ENCODE peak calls at places on chromosomes 4 and X, in four cellular contexts. Z is GM12878, L is HCT116, R is HepG2. G is an unnamed sample.

GRCh38 chr4:2069986-2070385 is 10.9 kb downstream of the NAT8L start:
- DNase-seq in Z (no peak), L (no peak), R (no peak), G (no peak)

GRCh38 chrX:45756562-45756961 is 555.9 kb upstream of the DIPK2B start:
- DNase-seq in Z (no peak), L (no peak), R (no peak), G (no peak)

GRCh38 chrX:1421433-1422134 is 29.7 kb upstream of the SLC25A6 start:
- DNase-seq in Z (no peak), L (no peak), R (no peak), G (no peak)

GRCh38 chrX:54358424-54359211 is 772 bp upstream of the WNK3 start:
- DNase-seq in Z (no peak), L (no peak), R (no peak), G (peak; percentile 81)

GRCh38 chrX:105221374-105221773 is 880 bp upstream of the TEX13A start:
- DNase-seq in Z (no peak), L (no peak), R (no peak), G (no peak)

GRCh38 chrX:115939070-115939469 is 231.5 kb upstream of the AGTR2 start:
- DNase-seq in Z (peak; percentile 33), L (no peak), R (no peak), G (no peak)

GRCh38 chr4:98754736-98755135 is 96.3 kb upstream of the TSPAN5 start:
- DNase-seq in Z (no peak), L (no peak), R (no peak), G (no peak)

GRCh38 chr4:123351713-123352112 is 44.9 kb upstream of the SPRY1 start:
- DNase-seq in Z (no peak), L (no peak), R (no peak), G (no peak)

GRCh38 chrX:118961866-118962560 is 12.4 kb upstream of the LONRF3 start:
- DNase-seq in Z (no peak), L (no peak), R (no peak), G (no peak)

GRCh38 chrX:73127700-73128241 is 48.5 kb upstream of the PABPC1L2A start:
- DNase-seq in Z (no peak), L (no peak), R (no peak), G (peak; percentile 60)

GRCh38 chr4:113998026-113998425 is 18.6 kb upstream of the ARSJ start:
- DNase-seq in Z (no peak), L (no peak), R (no peak), G (no peak)

GRCh38 chrX:150763810-150764209 is 70.6 kb downstream of the MTMR1 start:
- DNase-seq in Z (no peak), L (no peak), R (no peak), G (no peak)

GRCh38 chrX:87664381-87664780 is 146.8 kb downstream of the KLHL4 start:
- DNase-seq in Z (no peak), L (no peak), R (no peak), G (no peak)

GRCh38 chr4:147782087-147782781 is 50.3 kb downstream of the ARHGAP10 start:
- DNase-seq in Z (no peak), L (peak; percentile 22), R (no peak), G (no peak)

GRCh38 chr4:8694651-8695151 is 102.1 kb downstream of the CPZ start:
- DNase-seq in Z (no peak), L (no peak), R (no peak), G (peak; percentile 43)

GRCh38 chr4:108560624-108561023 is 59.8 kb upstream of the RPL34 start:
- DNase-seq in Z (no peak), L (no peak), R (no peak), G (no peak)

GRCh38 chr4:53595823-53596222 is 4.5 kb upstream of the LNX1 start:
- DNase-seq in Z (no peak), L (no peak), R (no peak), G (no peak)

GRCh38 chrX:138026211-138026610 is 460.3 kb downstream of the ZIC3 start:
- DNase-seq in Z (no peak), L (no peak), R (no peak), G (no peak)

GRCh38 chr4:26039950-26040349 is 125.9 kb downstream of the SMIM20 start:
- DNase-seq in Z (no peak), L (no peak), R (no peak), G (no peak)

GRCh38 chr4:10089346-10089745 is 27.3 kb downstream of the WDR1 start:
- DNase-seq in Z (no peak), L (no peak), R (peak; percentile 7), G (peak; percentile 19)

GRCh38 chrX:154059231-154059630 is 38.3 kb downstream of the MECP2 start:
- DNase-seq in Z (no peak), L (no peak), R (no peak), G (no peak)

GRCh38 chr4:80521438-80521837 is 185.9 kb downstream of the CFAP299 start:
- DNase-seq in Z (no peak), L (no peak), R (no peak), G (no peak)

GRCh38 chr4:144355809-144356757 is 215.6 kb upstream of the GYPA start:
- DNase-seq in Z (peak; percentile 51), L (peak; percentile 67), R (peak; percentile 3), G (no peak)

GRCh38 chr4:566508-567295 is 9.4 kb downstream of the TMEM271 start:
- DNase-seq in Z (no peak), L (no peak), R (no peak), G (no peak)

GRCh38 chrX:42948723-42949122 is 170.8 kb upstream of the PPP1R2C start:
- DNase-seq in Z (no peak), L (no peak), R (no peak), G (no peak)

GRCh38 chr4:70637239-70637920 is 8.8 kb downstream of the ENAM start:
- DNase-seq in Z (no peak), L (no peak), R (no peak), G (no peak)

GRCh38 chrX:30147996-30148643 is 67.2 kb upstream of the MAGEB2 start:
- DNase-seq in Z (no peak), L (no peak), R (no peak), G (no peak)
- TF ChIP-seq SIN3A in Z (no peak), L (no peak), R (no peak), G (no peak)

GRCh38 chrX:39766085-39766726 is 331.6 kb downstream of the BCOR start:
- DNase-seq in Z (no peak), L (no peak), R (no peak), G (no peak)

GRCh38 chrX:39762266-39762841 is 335.4 kb downstream of the BCOR start:
- DNase-seq in Z (no peak), L (no peak), R (no peak), G (no peak)

GRCh38 chrX:39767446-39767845 is 330.3 kb downstream of the BCOR start:
- DNase-seq in Z (no peak), L (no peak), R (no peak), G (no peak)

GRCh38 chrX:39766882-39767281 is 330.9 kb downstream of the BCOR start:
- DNase-seq in Z (no peak), L (no peak), R (no peak), G (no peak)

DNA sequence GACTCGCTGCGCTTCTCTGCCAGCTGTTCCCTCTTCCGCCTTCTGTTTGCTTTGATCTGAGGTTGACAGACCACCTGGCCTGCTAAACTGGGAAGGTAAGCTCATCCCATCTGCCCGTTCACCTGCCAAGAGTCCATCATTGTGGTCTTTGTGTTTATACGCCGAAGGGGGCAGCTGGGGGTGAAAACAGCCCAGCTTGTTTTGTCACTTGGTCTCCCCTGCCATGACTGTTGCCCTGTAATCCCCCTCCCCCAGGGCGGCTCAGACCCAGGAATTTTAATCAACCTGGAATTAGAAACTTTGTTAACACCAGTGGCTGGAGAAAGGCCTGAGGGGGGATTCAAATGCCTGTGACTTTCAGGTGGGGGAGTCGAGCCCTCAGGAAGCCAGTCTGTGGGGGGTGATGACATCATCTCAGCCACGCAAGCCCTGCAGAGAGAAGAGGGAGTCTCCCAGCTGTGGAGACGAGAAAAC is 333.3 kb downstream of the BCOR start:
- DNase-seq in Z (no peak), L (no peak), R (no peak), G (no peak)
- TF ChIP-seq CEBPB in Z (no peak), L (no peak), R (no peak), G (no peak)

DNA sequence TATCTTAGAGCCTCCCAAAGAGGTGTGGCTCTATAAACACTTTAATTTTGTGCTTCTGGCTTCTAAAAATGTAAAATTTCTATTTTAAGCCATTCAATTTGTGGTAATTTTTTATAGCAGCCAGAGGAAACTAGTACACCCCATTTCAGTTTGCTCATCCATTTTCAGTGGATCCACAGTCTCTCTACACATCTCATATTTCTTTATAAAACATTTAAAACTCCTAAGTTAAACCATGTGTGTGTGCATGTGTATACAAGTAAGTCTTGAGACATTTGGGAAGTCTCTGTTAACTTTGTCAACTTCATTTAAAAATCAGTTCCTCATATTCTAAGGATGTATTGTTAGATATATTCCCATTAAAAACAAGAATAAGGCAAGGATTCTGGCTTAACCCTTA is 273.2 kb downstream of the IL15 start:
- DNase-seq in Z (no peak), L (no peak), R (no peak), G (no peak)
- TF ChIP-seq SIN3A in Z (no peak), L (no peak), R (no peak), G (no peak)

GRCh38 chr4:187232796-187233195 is 509.1 kb upstream of the FAT1 start:
- DNase-seq in Z (no peak), L (no peak), R (no peak), G (no peak)

GRCh38 chr4:187235456-187236170 is 512.0 kb upstream of the FAT1 start:
- DNase-seq in Z (no peak), L (no peak), R (no peak), G (no peak)

GRCh38 chr4:187236491-187236890 is 512.8 kb upstream of the FAT1 start:
- DNase-seq in Z (no peak), L (no peak), R (no peak), G (no peak)

GRCh38 chr4:187227907-187228699 is 504.4 kb upstream of the FAT1 start:
- DNase-seq in Z (no peak), L (no peak), R (no peak), G (no peak)

DNA sequence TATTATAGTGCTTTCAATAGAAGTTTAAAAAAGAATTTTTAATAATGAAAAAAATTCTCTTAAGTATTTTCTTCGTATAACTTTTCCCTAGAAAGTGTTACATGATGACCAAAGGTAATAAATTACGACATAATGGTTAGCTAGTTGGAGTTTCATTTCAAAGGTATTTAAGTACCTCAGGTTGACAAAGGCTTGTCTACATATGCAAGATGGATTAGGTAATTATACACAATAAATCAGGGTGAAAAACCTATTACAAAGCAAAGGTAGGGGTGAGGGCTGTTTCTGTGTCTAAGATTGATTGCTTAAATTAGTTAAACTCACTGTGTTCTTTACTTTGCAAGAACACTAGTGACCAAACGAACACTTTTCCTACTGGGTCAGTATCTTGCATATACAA is 508.5 kb upstream of the FAT1 start:
- DNase-seq in Z (no peak), L (no peak), R (no peak), G (no peak)
- TF ChIP-seq CEBPB in Z (no peak), L (no peak), R (no peak), G (no peak)

G was measured in H1.